ENCODE peak calls at places on chromosomes 6 and 20, in four cellular contexts. One of them, this sample, is unnamed.

GRCh38 chr6:72890671-72891070 is 268.8 kb downstream of the KCNQ5 start:
- DNase-seq in EH: peak
- DNase-seq in thyroid gland: no peak
- DNase-seq in activated T-cell treated with anti-CD3 and anti-CD28 coated beads, Interleukin-2, amount 50 U/mL, for 72 hours: no peak
- DNase-seq in this sample: no peak

GRCh38 chr6:72553531-72554202 is 68.2 kb upstream of the KCNQ5 start:
- DNase-seq in EH: peak
- DNase-seq in activated T-cell treated with anti-CD3 and anti-CD28 coated beads, Interleukin-2, amount 50 U/mL, for 72 hours: no peak
- DNase-seq in thyroid gland: no peak
- DNase-seq in this sample: no peak

GRCh38 chr6:6684365-6684833 is 95.9 kb downstream of the LY86 start:
- DNase-seq in activated T-cell treated with anti-CD3 and anti-CD28 coated beads, Interleukin-2, amount 50 U/mL, for 72 hours: peak
- DNase-seq in EH: no peak
- DNase-seq in thyroid gland: no peak
- DNase-seq in this sample: no peak

GRCh38 chr6:93391982-93392381 is 27.4 kb downstream of the EPHA7 start:
- DNase-seq in thyroid gland: no peak
- DNase-seq in EH: no peak
- DNase-seq in activated T-cell treated with anti-CD3 and anti-CD28 coated beads, Interleukin-2, amount 50 U/mL, for 72 hours: no peak
- DNase-seq in this sample: no peak

GRCh38 chr6:150929403-150929802 is 63.9 kb downstream of the MTHFD1L start:
- DNase-seq in EH: no peak
- DNase-seq in activated T-cell treated with anti-CD3 and anti-CD28 coated beads, Interleukin-2, amount 50 U/mL, for 72 hours: no peak
- DNase-seq in thyroid gland: no peak
- DNase-seq in this sample: no peak

GRCh38 chr20:25258463-25258805 is 10.5 kb downstream of the PYGB start:
- DNase-seq in EH: no peak
- DNase-seq in activated T-cell treated with anti-CD3 and anti-CD28 coated beads, Interleukin-2, amount 50 U/mL, for 72 hours: no peak
- DNase-seq in thyroid gland: no peak
- DNase-seq in this sample: no peak

GRCh38 chr6:4071330-4071729 is 7.6 kb downstream of the FAM217A start:
- DNase-seq in thyroid gland: no peak
- DNase-seq in activated T-cell treated with anti-CD3 and anti-CD28 coated beads, Interleukin-2, amount 50 U/mL, for 72 hours: no peak
- DNase-seq in EH: no peak
- DNase-seq in this sample: no peak

GRCh38 chr6:105193647-105194046 is 13.8 kb upstream of the POPDC3 start:
- DNase-seq in EH: peak
- DNase-seq in thyroid gland: no peak
- DNase-seq in activated T-cell treated with anti-CD3 and anti-CD28 coated beads, Interleukin-2, amount 50 U/mL, for 72 hours: no peak
- DNase-seq in this sample: no peak

GRCh38 chr6:170098428-170099170 is 192.3 kb downstream of the DLL1 start:
- DNase-seq in thyroid gland: no peak
- DNase-seq in EH: no peak
- DNase-seq in activated T-cell treated with anti-CD3 and anti-CD28 coated beads, Interleukin-2, amount 50 U/mL, for 72 hours: no peak
- DNase-seq in this sample: no peak

GRCh38 chr6:72940265-72940664 is 285.0 kb downstream of the KHDC1L start:
- DNase-seq in activated T-cell treated with anti-CD3 and anti-CD28 coated beads, Interleukin-2, amount 50 U/mL, for 72 hours: no peak
- DNase-seq in EH: no peak
- DNase-seq in thyroid gland: no peak
- DNase-seq in this sample: no peak

GRCh38 chr20:55159230-55159629 is 683.8 kb downstream of the DOK5 start:
- DNase-seq in thyroid gland: no peak
- DNase-seq in EH: no peak
- DNase-seq in activated T-cell treated with anti-CD3 and anti-CD28 coated beads, Interleukin-2, amount 50 U/mL, for 72 hours: no peak
- DNase-seq in this sample: no peak